ENCODE peak calls at places on chromosome 14, in nine cellular contexts. R, O, F, J, D, P, Z, T and A are unnamed samples.

GRCh38 chr14:81673930-81674329 is 140.3 kb upstream of the SEL1L start:
- DNase-seq in R (no peak), O (no peak), F (no peak), J (no peak), D (no peak), P (no peak), Z (no peak), T (no peak), A (no peak)

GRCh38 chr14:77011226-77011762 is 17.2 kb downstream of the IRF2BPL start:
- DNase-seq in R (no peak), O (no peak), F (no peak), J (no peak), D (no peak), P (no peak), Z (no peak), T (no peak), A (no peak)

GRCh38 chr14:99745307-99745951 is 47.8 kb upstream of the EML1 start:
- DNase-seq in R (peak; percentile 67), O (peak; percentile 69), F (no peak), J (no peak), D (peak; percentile 53), P (peak; percentile 82), Z (peak; percentile 95), T (no peak), A (no peak)

GRCh38 chr14:82431031-82431430 is 897.4 kb upstream of the SEL1L start:
- DNase-seq in R (no peak), O (no peak), F (no peak), J (no peak), D (no peak), P (no peak), Z (no peak), T (no peak), A (no peak)

GRCh38 chr14:104794641-104795467 is 694 bp downstream of the AKT1 start:
- DNase-seq in R (peak; percentile 38), O (peak; percentile 36), F (no peak), J (no peak), D (peak; percentile 42), P (no peak), Z (peak; percentile 14), T (peak; percentile 37), A (no peak)

GRCh38 chr14:66405158-66405557 is 81.0 kb upstream of the CCDC196 start:
- DNase-seq in R (peak; percentile 59), O (no peak), F (peak; percentile 27), J (no peak), D (no peak), P (peak; percentile 25), Z (peak; percentile 33), T (no peak), A (peak; percentile 37)

GRCh38 chr14:54675236-54676125 is 108.6 kb downstream of the SAMD4A start:
- DNase-seq in R (no peak), O (no peak), F (no peak), J (no peak), D (no peak), P (no peak), Z (no peak), T (no peak), A (no peak)

GRCh38 chr14:49218436-49219092 is 367.6 kb downstream of the RPS29 start:
- DNase-seq in R (peak; percentile 4), O (no peak), F (no peak), J (no peak), D (no peak), P (peak; percentile 80), Z (peak; percentile 47), T (no peak), A (no peak)

GRCh38 chr14:50059773-50060629 is 56.4 kb downstream of the VCPKMT start:
- DNase-seq in R (no peak), O (no peak), F (no peak), J (no peak), D (no peak), P (no peak), Z (no peak), T (no peak), A (no peak)

GRCh38 chr14:59236195-59236594 is 47.7 kb downstream of the DAAM1 start:
- DNase-seq in R (no peak), O (no peak), F (no peak), J (no peak), D (no peak), P (peak; percentile 55), Z (no peak), T (no peak), A (no peak)